ENCODE peak calls at places on chromosomes 12 and 14, in five cellular contexts. One of them, this sample, is unnamed.

GRCh38 chr14:64838656-64839055 is 41.1 kb downstream of the SPTB start:
- DNase-seq in body of pancreas: no peak
- DNase-seq in H54: no peak
- DNase-seq in sigmoid colon: no peak
- DNase-seq in gastrocnemius medialis: no peak
- DNase-seq in this sample: no peak

GRCh38 chr14:44961151-44961729 is 507 bp downstream of the KLHL28 start:
- DNase-seq in body of pancreas: peak
- DNase-seq in H54: no peak
- DNase-seq in sigmoid colon: peak
- DNase-seq in gastrocnemius medialis: peak
- DNase-seq in this sample: peak

GRCh38 chr12:107619831-107620230 is 65.8 kb upstream of the PWP1 start:
- DNase-seq in body of pancreas: no peak
- DNase-seq in H54: no peak
- DNase-seq in sigmoid colon: no peak
- DNase-seq in gastrocnemius medialis: no peak
- DNase-seq in this sample: no peak

GRCh38 chr14:100888789-100889315 is 14.7 kb downstream of the RTL1 start:
- DNase-seq in body of pancreas: no peak
- DNase-seq in H54: no peak
- DNase-seq in sigmoid colon: no peak
- DNase-seq in gastrocnemius medialis: no peak
- DNase-seq in this sample: no peak

GRCh38 chr12:131223171-131223761 is 269.6 kb downstream of the ADGRD1 start:
- DNase-seq in body of pancreas: no peak
- DNase-seq in H54: no peak
- DNase-seq in sigmoid colon: no peak
- DNase-seq in gastrocnemius medialis: no peak
- DNase-seq in this sample: no peak

GRCh38 chr12:3379079-3379478 is 111.9 kb upstream of the PRMT8 start:
- DNase-seq in body of pancreas: no peak
- DNase-seq in H54: no peak
- DNase-seq in sigmoid colon: no peak
- DNase-seq in gastrocnemius medialis: no peak
- DNase-seq in this sample: no peak

GRCh38 chr12:7327913-7328312 is 24.0 kb downstream of the ACSM4 start:
- DNase-seq in body of pancreas: no peak
- DNase-seq in H54: no peak
- DNase-seq in sigmoid colon: no peak
- DNase-seq in gastrocnemius medialis: no peak
- DNase-seq in this sample: no peak

GRCh38 chr14:67010602-67011001 is 178.6 kb upstream of the GARIN2 start:
- DNase-seq in body of pancreas: no peak
- DNase-seq in H54: no peak
- DNase-seq in sigmoid colon: no peak
- DNase-seq in gastrocnemius medialis: no peak
- DNase-seq in this sample: no peak

GRCh38 chr12:49673446-49674317 is 33.5 kb downstream of the FMNL3 start:
- DNase-seq in body of pancreas: peak
- DNase-seq in H54: peak
- DNase-seq in sigmoid colon: peak
- DNase-seq in gastrocnemius medialis: peak
- DNase-seq in this sample: peak

GRCh38 chr12:82682851-82683261 is 3.9 kb upstream of the TMTC2 start:
- DNase-seq in body of pancreas: no peak
- DNase-seq in H54: no peak
- DNase-seq in sigmoid colon: no peak
- DNase-seq in gastrocnemius medialis: no peak
- DNase-seq in this sample: no peak

GRCh38 chr12:52915637-52916036 is 10.8 kb upstream of the KRT8 start:
- DNase-seq in body of pancreas: no peak
- DNase-seq in H54: no peak
- DNase-seq in sigmoid colon: no peak
- DNase-seq in gastrocnemius medialis: no peak
- DNase-seq in this sample: no peak

GRCh38 chr12:63319386-63319785 is 168.4 kb upstream of the AVPR1A start:
- DNase-seq in body of pancreas: no peak
- DNase-seq in H54: no peak
- DNase-seq in sigmoid colon: no peak
- DNase-seq in gastrocnemius medialis: no peak
- DNase-seq in this sample: peak

GRCh38 chr12:62332598-62332997 is 72.4 kb downstream of the USP15 start:
- DNase-seq in body of pancreas: no peak
- DNase-seq in H54: no peak
- DNase-seq in sigmoid colon: no peak
- DNase-seq in gastrocnemius medialis: no peak
- DNase-seq in this sample: no peak

GRCh38 chr14:66403183-66403582 is 83.0 kb upstream of the CCDC196 start:
- DNase-seq in body of pancreas: no peak
- DNase-seq in H54: no peak
- DNase-seq in sigmoid colon: no peak
- DNase-seq in gastrocnemius medialis: no peak
- DNase-seq in this sample: peak

GRCh38 chr12:22340143-22340542 is 5.6 kb upstream of the ST8SIA1 start:
- DNase-seq in body of pancreas: no peak
- DNase-seq in H54: no peak
- DNase-seq in sigmoid colon: no peak
- DNase-seq in gastrocnemius medialis: no peak
- DNase-seq in this sample: no peak

GRCh38 chr12:45688188-45688587 is 41.3 kb upstream of the ARID2 start:
- DNase-seq in body of pancreas: no peak
- DNase-seq in H54: no peak
- DNase-seq in sigmoid colon: no peak
- DNase-seq in gastrocnemius medialis: no peak
- DNase-seq in this sample: no peak

GRCh38 chr12:123813349-123813748 is 51.2 kb downstream of the DNAH10 start:
- DNase-seq in body of pancreas: no peak
- DNase-seq in H54: no peak
- DNase-seq in sigmoid colon: no peak
- DNase-seq in gastrocnemius medialis: no peak
- DNase-seq in this sample: no peak

GRCh38 chr12:47346251-47347019 is 266.7 kb upstream of the AMIGO2 start:
- DNase-seq in body of pancreas: peak
- DNase-seq in H54: no peak
- DNase-seq in sigmoid colon: no peak
- DNase-seq in gastrocnemius medialis: no peak
- DNase-seq in this sample: no peak

DNA sequence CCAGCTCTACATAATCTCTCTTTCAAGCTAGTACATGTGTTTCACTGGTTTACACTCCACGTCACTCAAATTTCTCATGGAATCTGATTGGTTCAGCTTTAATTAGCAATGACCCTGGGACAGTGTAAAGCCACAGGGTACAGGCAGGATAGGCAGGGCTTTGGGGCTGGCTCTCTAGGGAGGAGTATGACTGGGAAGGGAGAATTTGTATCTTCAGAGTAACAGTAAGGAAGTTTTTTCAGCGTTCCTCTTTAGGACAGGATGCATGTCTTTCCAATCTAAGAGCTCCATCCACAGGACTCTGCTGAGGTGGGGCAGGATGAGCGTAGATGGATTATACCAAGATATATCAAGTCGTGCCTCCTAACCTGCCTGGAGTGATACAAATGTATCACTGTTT is 112.0 kb upstream of the CLEC14A start:
- DNase-seq in body of pancreas: no peak
- DNase-seq in H54: no peak
- DNase-seq in sigmoid colon: no peak
- DNase-seq in gastrocnemius medialis: no peak
- DNase-seq in this sample: no peak
- TF ChIP-seq POLR2A in body of pancreas: no peak
- TF ChIP-seq POLR2A in H54: no peak
- TF ChIP-seq POLR2A in sigmoid colon: no peak
- TF ChIP-seq POLR2A in gastrocnemius medialis: no peak
- TF ChIP-seq POLR2A in this sample: no peak

GRCh38 chr14:104172349-104172748 is 34.0 kb downstream of the KIF26A start:
- DNase-seq in body of pancreas: no peak
- DNase-seq in H54: no peak
- DNase-seq in sigmoid colon: no peak
- DNase-seq in gastrocnemius medialis: no peak
- DNase-seq in this sample: no peak
- TF ChIP-seq POLR2A in body of pancreas: no peak
- TF ChIP-seq POLR2A in H54: no peak
- TF ChIP-seq POLR2A in sigmoid colon: no peak
- TF ChIP-seq POLR2A in gastrocnemius medialis: no peak
- TF ChIP-seq POLR2A in this sample: no peak

DNA sequence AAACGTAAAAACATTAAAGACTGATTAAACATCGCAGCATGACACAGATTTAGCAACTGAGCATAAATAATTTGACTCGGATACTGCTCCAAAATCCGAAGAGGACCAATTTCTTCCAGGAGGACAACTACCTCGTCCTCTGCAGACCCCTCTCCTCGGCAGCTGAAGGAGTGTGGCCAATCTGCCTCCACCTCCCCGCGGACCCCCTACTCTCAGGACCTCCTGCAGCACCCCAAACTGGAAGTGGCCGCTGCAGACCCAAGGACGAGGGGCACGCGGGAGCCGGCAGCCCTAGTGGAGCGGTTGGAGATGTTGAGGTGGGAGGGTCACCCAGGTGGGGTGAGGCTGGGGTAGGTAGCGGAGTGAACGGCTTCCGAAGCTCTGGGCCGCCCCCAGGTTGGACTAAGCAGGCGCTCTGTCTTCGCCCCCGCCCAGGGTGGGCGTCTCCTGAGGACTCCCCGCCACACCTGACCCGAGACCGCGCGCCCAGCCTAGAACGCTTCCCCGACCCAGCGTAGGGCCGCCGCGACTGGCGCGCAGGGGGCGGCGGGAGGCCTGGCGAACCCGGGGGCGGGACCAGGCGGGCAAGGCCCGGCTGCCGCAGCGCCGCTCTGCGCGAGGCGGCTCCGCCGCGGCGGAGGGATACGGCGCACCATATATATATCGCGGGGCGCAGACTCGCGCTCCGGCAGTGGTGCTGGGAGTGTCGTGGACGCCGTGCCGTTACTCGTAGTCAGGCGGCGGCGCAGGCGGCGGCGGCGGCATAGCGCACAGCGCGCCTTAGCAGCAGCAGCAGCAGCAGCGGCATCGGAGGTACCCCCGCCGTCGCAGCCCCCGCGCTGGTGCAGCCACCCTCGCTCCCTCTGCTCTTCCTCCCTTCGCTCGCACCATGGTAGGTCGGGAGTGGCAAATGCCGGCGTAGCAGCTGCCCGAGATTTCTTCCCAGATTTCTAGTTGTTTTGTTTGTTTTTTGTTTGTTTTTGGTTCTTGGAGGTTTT is at the start of gene CALM1:
- DNase-seq in body of pancreas: peak
- DNase-seq in H54: peak
- DNase-seq in sigmoid colon: peak
- DNase-seq in gastrocnemius medialis: peak
- DNase-seq in this sample: peak
- TF ChIP-seq POLR2A in body of pancreas: peak
- TF ChIP-seq POLR2A in H54: peak
- TF ChIP-seq POLR2A in sigmoid colon: peak
- TF ChIP-seq POLR2A in gastrocnemius medialis: peak
- TF ChIP-seq POLR2A in this sample: peak

GRCh38 chr14:24369463-24369862 is 1.5 kb downstream of the NFATC4 start:
- DNase-seq in body of pancreas: no peak
- DNase-seq in H54: no peak
- DNase-seq in sigmoid colon: no peak
- DNase-seq in gastrocnemius medialis: no peak
- DNase-seq in this sample: no peak

GRCh38 chr14:24369907-24370687 is 2.1 kb downstream of the NFATC4 start:
- DNase-seq in body of pancreas: no peak
- DNase-seq in H54: no peak
- DNase-seq in sigmoid colon: no peak
- DNase-seq in gastrocnemius medialis: no peak
- DNase-seq in this sample: no peak

GRCh38 chr14:24368215-24368561 is 204 bp downstream of the NFATC4 start:
- DNase-seq in body of pancreas: peak
- DNase-seq in H54: no peak
- DNase-seq in sigmoid colon: no peak
- DNase-seq in gastrocnemius medialis: no peak
- DNase-seq in this sample: no peak

GRCh38 chr14:24367506-24368214 is at the start of gene NFATC4:
- DNase-seq in body of pancreas: peak
- DNase-seq in H54: peak
- DNase-seq in sigmoid colon: peak
- DNase-seq in gastrocnemius medialis: peak
- DNase-seq in this sample: peak

DNA sequence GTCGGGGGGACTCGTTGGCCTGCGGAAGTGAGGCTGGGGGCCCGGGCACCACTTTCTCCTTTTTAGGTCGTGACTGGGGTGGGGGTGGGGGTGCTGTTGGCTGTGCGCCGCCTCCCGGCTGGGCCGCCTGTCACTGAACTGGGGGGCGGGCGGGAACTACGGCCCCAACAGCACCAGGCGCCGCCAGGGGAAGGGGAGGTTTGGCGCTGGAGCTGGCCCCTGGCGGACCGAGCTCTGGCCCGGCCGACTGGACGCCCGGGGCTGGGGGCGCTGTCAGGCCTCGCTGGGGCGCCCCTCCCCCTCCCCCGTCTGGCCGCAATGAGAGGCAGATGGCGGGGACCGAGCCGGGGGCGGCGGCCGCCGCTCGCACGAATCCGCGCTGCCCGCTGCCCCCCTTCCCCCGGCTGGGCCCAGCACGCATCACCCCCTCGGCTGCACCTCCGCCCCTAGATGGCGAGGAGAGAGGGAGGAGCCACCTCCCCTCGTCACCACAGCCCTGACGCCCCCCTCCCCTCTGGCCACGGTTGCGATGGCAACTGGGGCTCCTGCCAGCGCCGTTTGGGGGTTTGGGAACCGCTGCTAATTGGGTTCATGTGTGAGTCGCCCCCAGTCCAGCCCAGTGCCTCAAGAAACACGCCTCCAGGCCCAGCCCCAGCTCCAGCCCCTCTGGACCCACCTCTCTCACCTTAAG is 723 bp downstream of the NFATC4 start:
- DNase-seq in body of pancreas: peak
- DNase-seq in H54: no peak
- DNase-seq in sigmoid colon: peak
- DNase-seq in gastrocnemius medialis: no peak
- DNase-seq in this sample: peak
- TF ChIP-seq POLR2A in body of pancreas: no peak
- TF ChIP-seq POLR2A in H54: no peak
- TF ChIP-seq POLR2A in sigmoid colon: no peak
- TF ChIP-seq POLR2A in gastrocnemius medialis: no peak
- TF ChIP-seq POLR2A in this sample: no peak

GRCh38 chr14:92039720-92040430 is at the start of gene TRIP11:
- DNase-seq in body of pancreas: peak
- DNase-seq in H54: peak
- DNase-seq in sigmoid colon: peak
- DNase-seq in gastrocnemius medialis: peak
- DNase-seq in this sample: peak
- TF ChIP-seq POLR2A in body of pancreas: peak
- TF ChIP-seq POLR2A in H54: peak
- TF ChIP-seq POLR2A in sigmoid colon: peak
- TF ChIP-seq POLR2A in gastrocnemius medialis: peak
- TF ChIP-seq POLR2A in this sample: peak

This sample was measured in erythroblast.